ENCODE peak calls at places on chromosomes 12 and 14, in seven cellular contexts. Q, O, H, W, C, Z and G are unnamed samples.

GRCh38 chr12:74747305-74747704 is 209.7 kb downstream of the ATXN7L3B start:
- DNase-seq in Q (no peak), O (no peak), H (peak), W (no peak), C (no peak), Z (no peak), G (no peak)

GRCh38 chr12:119869720-119870119 is 7.4 kb downstream of the CIT start:
- DNase-seq in Q (peak), O (no peak), H (peak), W (no peak), C (no peak), Z (peak), G (no peak)

GRCh38 chr12:401235-402126 is at the start of gene CCDC77:
- DNase-seq in Q (peak), O (peak), H (peak), W (peak), C (no peak), Z (peak), G (peak)

GRCh38 chr14:65168840-65169239 is 66.5 kb upstream of the MAX start:
- DNase-seq in Q (no peak), O (peak), H (peak), W (no peak), C (no peak), Z (no peak), G (no peak)

GRCh38 chr14:92962031-92962830 is 39.3 kb downstream of the CHGA start:
- DNase-seq in Q (no peak), O (no peak), H (no peak), W (no peak), C (no peak), Z (no peak), G (no peak)

GRCh38 chr12:27589419-27589818 is 65.4 kb downstream of the PPFIBP1 start:
- DNase-seq in Q (peak), O (no peak), H (no peak), W (no peak), C (no peak), Z (no peak), G (no peak)

GRCh38 chr14:77204457-77204796 is 22.8 kb downstream of the TMEM63C start:
- DNase-seq in Q (no peak), O (no peak), H (no peak), W (no peak), C (peak), Z (no peak), G (no peak)

GRCh38 chr12:75812341-75813018 is 219.1 kb downstream of the PHLDA1 start:
- DNase-seq in Q (no peak), O (no peak), H (peak), W (no peak), C (no peak), Z (no peak), G (no peak)

GRCh38 chr14:64703393-64704144 is 655 bp upstream of the PLEKHG3 start:
- DNase-seq in Q (no peak), O (no peak), H (no peak), W (no peak), C (no peak), Z (peak), G (no peak)

GRCh38 chr12:3047961-3048360 is 29.2 kb upstream of the TSPAN9 start:
- DNase-seq in Q (no peak), O (no peak), H (no peak), W (no peak), C (no peak), Z (no peak), G (no peak)

GRCh38 chr14:53493310-53493709 is 340.2 kb upstream of the DDHD1 start:
- DNase-seq in Q (no peak), O (no peak), H (no peak), W (no peak), C (no peak), Z (no peak), G (no peak)

GRCh38 chr12:46110220-46110700 is 119.9 kb upstream of the SCAF11 start:
- DNase-seq in Q (no peak), O (no peak), H (no peak), W (no peak), C (no peak), Z (no peak), G (no peak)

GRCh38 chr14:92651106-92651792 is 97.2 kb downstream of the LGMN start:
- DNase-seq in Q (no peak), O (peak), H (no peak), W (peak), C (no peak), Z (no peak), G (no peak)

GRCh38 chr12:50581226-50582184 is 76.7 kb downstream of the DIP2B start:
- DNase-seq in Q (no peak), O (no peak), H (peak), W (no peak), C (no peak), Z (no peak), G (no peak)

GRCh38 chr12:85076688-85077430 is 40.7 kb downstream of the LRRIQ1 start:
- DNase-seq in Q (peak), O (peak), H (peak), W (no peak), C (peak), Z (no peak), G (no peak)

GRCh38 chr12:109436181-109436546 is 40.9 kb downstream of the KCTD10 start:
- DNase-seq in Q (no peak), O (no peak), H (no peak), W (no peak), C (no peak), Z (no peak), G (no peak)

GRCh38 chr14:32201816-32202467 is at the start of gene RNU6-7:
- DNase-seq in Q (no peak), O (no peak), H (no peak), W (no peak), C (no peak), Z (no peak), G (peak)

GRCh38 chr12:124740691-124741137 is 123.0 kb downstream of the SCARB1 start:
- DNase-seq in Q (peak), O (peak), H (peak), W (no peak), C (no peak), Z (no peak), G (no peak)

GRCh38 chr12:120049426-120049825 is 60.4 kb downstream of the BICDL1 start:
- DNase-seq in Q (no peak), O (no peak), H (no peak), W (no peak), C (no peak), Z (no peak), G (no peak)

GRCh38 chr12:11823043-11823442 is 173.6 kb downstream of the ETV6 start:
- DNase-seq in Q (no peak), O (no peak), H (peak), W (no peak), C (no peak), Z (no peak), G (no peak)

GRCh38 chr12:67026847-67027246 is 242.3 kb upstream of the CAND1 start:
- DNase-seq in Q (no peak), O (no peak), H (no peak), W (no peak), C (no peak), Z (no peak), G (no peak)

GRCh38 chr14:70771781-70772212 is 37.5 kb downstream of the MAP3K9 start:
- DNase-seq in Q (no peak), O (no peak), H (no peak), W (no peak), C (no peak), Z (no peak), G (no peak)

GRCh38 chr12:123655420-123655819 is 15.5 kb upstream of the TCTN2 start:
- DNase-seq in Q (no peak), O (peak), H (no peak), W (no peak), C (no peak), Z (no peak), G (no peak)

GRCh38 chr12:57519758-57520007 is 631 bp downstream of the DDIT3 start:
- DNase-seq in Q (no peak), O (no peak), H (no peak), W (no peak), C (no peak), Z (peak), G (no peak)

GRCh38 chr12:12439636-12440035 is 82.8 kb downstream of the BORCS5 start:
- DNase-seq in Q (peak), O (no peak), H (no peak), W (no peak), C (no peak), Z (peak), G (no peak)

GRCh38 chr14:42027271-42027670 is 420.6 kb downstream of the LRFN5 start:
- DNase-seq in Q (no peak), O (no peak), H (no peak), W (no peak), C (no peak), Z (no peak), G (no peak)

GRCh38 chr12:41286426-41286825 is 98.3 kb downstream of the PDZRN4 start:
- DNase-seq in Q (no peak), O (no peak), H (no peak), W (no peak), C (peak), Z (no peak), G (no peak)

GRCh38 chr14:34081576-34082136 is 130.8 kb upstream of the EGLN3 start:
- DNase-seq in Q (peak), O (no peak), H (peak), W (no peak), C (no peak), Z (no peak), G (no peak)

GRCh38 chr12:64566122-64566521 is 44.2 kb upstream of the RASSF3 start:
- DNase-seq in Q (no peak), O (no peak), H (no peak), W (no peak), C (no peak), Z (no peak), G (no peak)

GRCh38 chr12:92899388-92900001 is 29.6 kb downstream of the EEA1 start:
- DNase-seq in Q (peak), O (no peak), H (peak), W (no peak), C (no peak), Z (peak), G (peak)

GRCh38 chr12:108826115-108826806 is 31.1 kb downstream of the SSH1 start:
- DNase-seq in Q (no peak), O (no peak), H (peak), W (no peak), C (no peak), Z (peak), G (no peak)

GRCh38 chr12:112927925-112928324 is 10.3 kb upstream of the OAS3 start:
- DNase-seq in Q (no peak), O (no peak), H (no peak), W (no peak), C (no peak), Z (no peak), G (no peak)

GRCh38 chr12:125418902-125419564 is 353.8 kb downstream of the AACS start:
- DNase-seq in Q (no peak), O (peak), H (no peak), W (no peak), C (no peak), Z (no peak), G (no peak)

GRCh38 chr12:10615532-10615931 is 2.1 kb upstream of the MAGOHB start:
- DNase-seq in Q (no peak), O (no peak), H (no peak), W (no peak), C (no peak), Z (no peak), G (no peak)

GRCh38 chr12:55727643-55728184 is 1.1 kb downstream of the CD63 start:
- DNase-seq in Q (no peak), O (no peak), H (peak), W (no peak), C (no peak), Z (peak), G (no peak)

GRCh38 chr12:92297405-92297804 is 151.8 kb upstream of the BTG1 start:
- DNase-seq in Q (no peak), O (no peak), H (no peak), W (no peak), C (no peak), Z (no peak), G (no peak)

GRCh38 chr12:92987846-92988621 is 58.9 kb upstream of the EEA1 start:
- DNase-seq in Q (no peak), O (peak), H (no peak), W (no peak), C (no peak), Z (peak), G (no peak)

GRCh38 chr12:122063691-122064033 is 14.9 kb upstream of the MLXIP start:
- DNase-seq in Q (no peak), O (no peak), H (no peak), W (no peak), C (no peak), Z (no peak), G (no peak)

GRCh38 chr12:6792522-6793201 is 3.3 kb downstream of the CD4 start:
- DNase-seq in Q (no peak), O (no peak), H (no peak), W (no peak), C (no peak), Z (peak), G (no peak)